ENCODE peak calls at places on chromosomes 4 and X, in nine cellular contexts. One of them, this sample, is unnamed. For H3K27me3, the result is how much of the 10 kb centered on the place peaks cover.

GRCh38 chr4:4323705-4324534 is 33.9 kb downstream of the ZBTB49 start:
- DNase-seq in mesendoderm: peak
- DNase-seq in tibial artery: peak
- DNase-seq in right atrium auricular region: no peak
- DNase-seq in heart left ventricle: no peak
- DNase-seq in SK-N-SH: no peak
- DNase-seq in GM06990: no peak
- DNase-seq in WERI-Rb-1: no peak
- DNase-seq in heart right ventricle: no peak
- DNase-seq in this sample: no peak

GRCh38 chr4:11817088-11817487 is 388.4 kb upstream of the HS3ST1 start:
- DNase-seq in mesendoderm: no peak
- DNase-seq in tibial artery: no peak
- DNase-seq in right atrium auricular region: no peak
- DNase-seq in heart left ventricle: no peak
- DNase-seq in SK-N-SH: no peak
- DNase-seq in GM06990: no peak
- DNase-seq in WERI-Rb-1: no peak
- DNase-seq in heart right ventricle: no peak
- DNase-seq in this sample: no peak

GRCh38 chr4:151035321-151035720 is 20.2 kb upstream of the LRBA start:
- DNase-seq in mesendoderm: no peak
- DNase-seq in tibial artery: no peak
- DNase-seq in right atrium auricular region: no peak
- DNase-seq in heart left ventricle: no peak
- DNase-seq in SK-N-SH: no peak
- DNase-seq in GM06990: no peak
- DNase-seq in WERI-Rb-1: no peak
- DNase-seq in heart right ventricle: no peak
- DNase-seq in this sample: no peak

GRCh38 chr4:4848540-4848939 is 10.9 kb upstream of the MSX1 start:
- DNase-seq in mesendoderm: no peak
- DNase-seq in tibial artery: peak
- DNase-seq in right atrium auricular region: no peak
- DNase-seq in heart left ventricle: no peak
- DNase-seq in SK-N-SH: no peak
- DNase-seq in GM06990: no peak
- DNase-seq in WERI-Rb-1: no peak
- DNase-seq in heart right ventricle: no peak
- DNase-seq in this sample: no peak

GRCh38 chr4:147879676-147880075 is 147.8 kb downstream of the ARHGAP10 start:
- DNase-seq in mesendoderm: no peak
- DNase-seq in tibial artery: no peak
- DNase-seq in right atrium auricular region: no peak
- DNase-seq in heart left ventricle: no peak
- DNase-seq in SK-N-SH: no peak
- DNase-seq in GM06990: no peak
- DNase-seq in WERI-Rb-1: no peak
- DNase-seq in heart right ventricle: no peak
- DNase-seq in this sample: no peak

GRCh38 chr4:23934915-23935314 is 45.1 kb upstream of the PPARGC1A start:
- DNase-seq in mesendoderm: peak
- DNase-seq in tibial artery: peak
- DNase-seq in right atrium auricular region: peak
- DNase-seq in heart left ventricle: peak
- DNase-seq in SK-N-SH: no peak
- DNase-seq in GM06990: no peak
- DNase-seq in WERI-Rb-1: no peak
- DNase-seq in heart right ventricle: peak
- DNase-seq in this sample: no peak

GRCh38 chr4:101128473-101128872 is 218.9 kb downstream of the PPP3CA start:
- DNase-seq in mesendoderm: no peak
- DNase-seq in tibial artery: no peak
- DNase-seq in right atrium auricular region: no peak
- DNase-seq in heart left ventricle: no peak
- DNase-seq in SK-N-SH: no peak
- DNase-seq in GM06990: no peak
- DNase-seq in WERI-Rb-1: no peak
- DNase-seq in heart right ventricle: no peak
- DNase-seq in this sample: no peak

GRCh38 chr4:73836373-73837269 is at the start of gene CXCL6:
- DNase-seq in mesendoderm: peak
- DNase-seq in tibial artery: no peak
- DNase-seq in right atrium auricular region: no peak
- DNase-seq in heart left ventricle: no peak
- DNase-seq in SK-N-SH: no peak
- DNase-seq in GM06990: no peak
- DNase-seq in WERI-Rb-1: peak
- DNase-seq in heart right ventricle: peak
- DNase-seq in this sample: peak

GRCh38 chrX:74321191-74321590 is 17.2 kb downstream of the ZCCHC13 start:
- DNase-seq in mesendoderm: no peak
- DNase-seq in tibial artery: no peak
- DNase-seq in right atrium auricular region: no peak
- DNase-seq in heart left ventricle: no peak
- DNase-seq in SK-N-SH: no peak
- DNase-seq in GM06990: no peak
- DNase-seq in WERI-Rb-1: no peak
- DNase-seq in heart right ventricle: no peak
- DNase-seq in this sample: no peak

GRCh38 chr4:70734168-70734954 is 12.6 kb downstream of the RUFY3 start:
- DNase-seq in mesendoderm: no peak
- DNase-seq in tibial artery: no peak
- DNase-seq in right atrium auricular region: no peak
- DNase-seq in heart left ventricle: no peak
- DNase-seq in SK-N-SH: no peak
- DNase-seq in GM06990: peak
- DNase-seq in WERI-Rb-1: no peak
- DNase-seq in heart right ventricle: no peak
- DNase-seq in this sample: no peak

GRCh38 chr4:145619639-145619996 is 433 bp downstream of the MMAA start:
- DNase-seq in mesendoderm: no peak
- DNase-seq in tibial artery: peak
- DNase-seq in right atrium auricular region: peak
- DNase-seq in heart left ventricle: peak
- DNase-seq in SK-N-SH: peak
- DNase-seq in GM06990: no peak
- DNase-seq in WERI-Rb-1: no peak
- DNase-seq in heart right ventricle: peak
- DNase-seq in this sample: no peak

GRCh38 chr4:153577053-153577452 is 107.0 kb upstream of the TLR2 start:
- DNase-seq in mesendoderm: no peak
- DNase-seq in tibial artery: no peak
- DNase-seq in right atrium auricular region: no peak
- DNase-seq in heart left ventricle: no peak
- DNase-seq in SK-N-SH: no peak
- DNase-seq in GM06990: no peak
- DNase-seq in WERI-Rb-1: no peak
- DNase-seq in heart right ventricle: no peak
- DNase-seq in this sample: no peak

GRCh38 chr4:2537011-2537830 is 774 bp downstream of the FAM193A start:
- DNase-seq in mesendoderm: peak
- DNase-seq in tibial artery: peak
- DNase-seq in right atrium auricular region: no peak
- DNase-seq in heart left ventricle: peak
- DNase-seq in SK-N-SH: peak
- DNase-seq in GM06990: peak
- DNase-seq in WERI-Rb-1: peak
- DNase-seq in heart right ventricle: peak
- DNase-seq in this sample: peak

GRCh38 chr4:112836895-112837294 is 200.0 kb downstream of the LARP7 start:
- DNase-seq in mesendoderm: no peak
- DNase-seq in tibial artery: no peak
- DNase-seq in right atrium auricular region: no peak
- DNase-seq in heart left ventricle: no peak
- DNase-seq in SK-N-SH: no peak
- DNase-seq in GM06990: no peak
- DNase-seq in WERI-Rb-1: no peak
- DNase-seq in heart right ventricle: no peak
- DNase-seq in this sample: no peak

GRCh38 chr4:20735931-20736330 is 35.7 kb downstream of the PACRGL start:
- DNase-seq in mesendoderm: no peak
- DNase-seq in tibial artery: no peak
- DNase-seq in right atrium auricular region: no peak
- DNase-seq in heart left ventricle: no peak
- DNase-seq in SK-N-SH: no peak
- DNase-seq in GM06990: no peak
- DNase-seq in WERI-Rb-1: no peak
- DNase-seq in heart right ventricle: no peak
- DNase-seq in this sample: no peak

GRCh38 chrX:65999563-66000148 is 40.2 kb downstream of the VSIG4 start:
- DNase-seq in mesendoderm: no peak
- DNase-seq in tibial artery: no peak
- DNase-seq in right atrium auricular region: no peak
- DNase-seq in heart left ventricle: no peak
- DNase-seq in SK-N-SH: no peak
- DNase-seq in GM06990: no peak
- DNase-seq in WERI-Rb-1: no peak
- DNase-seq in heart right ventricle: no peak
- DNase-seq in this sample: no peak

GRCh38 chrX:136176399-136176825 is 29.1 kb downstream of the FHL1 start:
- DNase-seq in mesendoderm: no peak
- DNase-seq in tibial artery: peak
- DNase-seq in right atrium auricular region: no peak
- DNase-seq in heart left ventricle: no peak
- DNase-seq in SK-N-SH: no peak
- DNase-seq in GM06990: no peak
- DNase-seq in WERI-Rb-1: no peak
- DNase-seq in heart right ventricle: no peak
- DNase-seq in this sample: no peak

GRCh38 chr4:54744487-54744886 is 86.7 kb downstream of the KIT start:
- DNase-seq in mesendoderm: no peak
- DNase-seq in tibial artery: no peak
- DNase-seq in right atrium auricular region: no peak
- DNase-seq in heart left ventricle: no peak
- DNase-seq in SK-N-SH: no peak
- DNase-seq in GM06990: no peak
- DNase-seq in WERI-Rb-1: no peak
- DNase-seq in heart right ventricle: no peak
- DNase-seq in this sample: no peak
- H3K27me3 ChIP-seq in mesendoderm: under half
- H3K27me3 ChIP-seq in tibial artery: under half
- H3K27me3 ChIP-seq in right atrium auricular region: under half
- H3K27me3 ChIP-seq in heart left ventricle: under half
- H3K27me3 ChIP-seq in SK-N-SH: under half
- H3K27me3 ChIP-seq in GM06990: under half
- H3K27me3 ChIP-seq in WERI-Rb-1: under half
- H3K27me3 ChIP-seq in heart right ventricle: under half
- H3K27me3 ChIP-seq in this sample: under half

DNA sequence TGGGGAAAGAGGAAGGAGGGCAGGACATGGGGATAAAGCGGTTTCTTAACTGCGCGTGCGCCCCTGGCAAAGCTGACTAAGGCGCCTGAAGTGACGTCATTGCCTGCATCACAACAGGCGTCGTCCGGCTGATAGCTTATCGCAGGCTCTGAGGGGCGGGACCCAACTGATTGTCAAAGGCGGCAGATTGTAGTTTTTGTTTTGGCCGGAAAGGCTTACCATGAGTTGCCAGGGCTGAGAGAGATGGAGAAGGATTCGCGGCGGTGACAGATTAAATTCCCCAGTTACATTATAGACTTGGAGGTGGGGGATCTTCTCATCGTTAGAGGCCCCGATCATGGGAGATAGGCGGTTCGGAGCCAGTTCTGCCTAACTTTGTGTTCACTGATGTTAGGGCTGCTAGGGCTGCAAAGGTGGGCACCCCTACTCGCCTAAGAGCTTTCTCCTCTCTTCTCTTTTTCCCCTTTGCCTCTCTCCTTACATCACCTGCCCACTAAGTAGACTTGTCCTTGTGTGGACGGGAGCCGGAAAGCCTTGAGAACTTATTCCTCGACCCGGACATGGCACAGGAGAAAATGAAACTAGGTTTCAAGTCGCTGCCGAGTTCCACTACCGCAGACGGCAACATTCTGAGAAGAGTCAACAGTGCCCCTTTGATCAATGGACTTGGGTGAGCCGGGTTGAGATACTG is 148.9 kb upstream of the PLAC1 start:
- DNase-seq in mesendoderm: peak
- DNase-seq in tibial artery: peak
- DNase-seq in right atrium auricular region: peak
- DNase-seq in heart left ventricle: peak
- DNase-seq in SK-N-SH: peak
- DNase-seq in GM06990: peak
- DNase-seq in WERI-Rb-1: peak
- DNase-seq in heart right ventricle: peak
- DNase-seq in this sample: peak
- H3K4me3 ChIP-seq in mesendoderm: peak
- H3K4me3 ChIP-seq in tibial artery: peak
- H3K4me3 ChIP-seq in right atrium auricular region: peak
- H3K4me3 ChIP-seq in heart left ventricle: peak
- H3K4me3 ChIP-seq in SK-N-SH: peak
- H3K4me3 ChIP-seq in GM06990: peak
- H3K4me3 ChIP-seq in WERI-Rb-1: peak
- H3K4me3 ChIP-seq in heart right ventricle: peak
- H3K4me3 ChIP-seq in this sample: peak

DNA sequence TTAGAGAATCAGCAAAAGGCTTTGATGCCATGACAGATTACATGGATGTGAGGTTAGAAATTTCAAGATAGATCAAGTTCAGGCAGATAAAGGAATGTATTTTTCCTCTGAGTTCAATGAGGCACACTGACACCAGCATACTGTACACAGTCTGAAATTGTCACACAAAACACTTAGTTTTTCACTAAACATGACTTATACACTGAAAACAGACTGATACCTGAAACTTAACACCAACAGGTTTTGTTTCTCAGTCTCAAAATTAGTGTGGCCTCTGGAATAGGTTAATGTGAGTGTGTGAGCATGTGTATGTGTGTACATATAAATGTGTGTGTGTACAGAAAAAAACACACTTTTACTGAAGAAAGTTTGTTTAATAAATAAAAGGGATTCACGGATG is 129.9 kb upstream of the SLITRK2 start:
- DNase-seq in mesendoderm: no peak
- DNase-seq in tibial artery: no peak
- DNase-seq in right atrium auricular region: no peak
- DNase-seq in heart left ventricle: no peak
- DNase-seq in SK-N-SH: no peak
- DNase-seq in GM06990: no peak
- DNase-seq in WERI-Rb-1: no peak
- DNase-seq in heart right ventricle: no peak
- DNase-seq in this sample: no peak
- H3K27me3 ChIP-seq in mesendoderm: under half
- H3K27me3 ChIP-seq in tibial artery: under half
- H3K27me3 ChIP-seq in right atrium auricular region: under half
- H3K27me3 ChIP-seq in heart left ventricle: under half
- H3K27me3 ChIP-seq in SK-N-SH: under half
- H3K27me3 ChIP-seq in GM06990: under half
- H3K27me3 ChIP-seq in WERI-Rb-1: half or more
- H3K27me3 ChIP-seq in heart right ventricle: under half
- H3K27me3 ChIP-seq in this sample: under half

DNA sequence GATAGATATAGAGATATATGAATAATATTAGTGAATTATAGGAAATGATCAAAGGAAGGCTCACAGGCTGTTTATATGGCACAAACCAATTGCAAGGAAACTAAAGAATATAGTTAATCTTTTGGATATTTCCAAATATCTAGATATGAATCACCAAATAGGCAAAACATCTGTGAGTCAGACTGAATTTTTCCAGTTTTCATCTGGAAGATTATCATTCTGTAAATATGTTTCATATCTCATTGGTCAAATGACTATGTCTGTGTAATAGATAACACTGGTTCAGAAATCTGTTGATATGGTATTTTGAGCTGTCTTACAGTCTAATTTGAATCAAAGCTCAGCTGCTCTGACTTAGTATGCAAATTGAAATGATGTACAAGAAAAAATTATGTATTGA is 303.6 kb downstream of the FAM133A start:
- DNase-seq in mesendoderm: no peak
- DNase-seq in tibial artery: no peak
- DNase-seq in right atrium auricular region: no peak
- DNase-seq in heart left ventricle: no peak
- DNase-seq in SK-N-SH: no peak
- DNase-seq in GM06990: no peak
- DNase-seq in WERI-Rb-1: no peak
- DNase-seq in heart right ventricle: no peak
- DNase-seq in this sample: no peak
- H3K4me3 ChIP-seq in mesendoderm: no peak
- H3K4me3 ChIP-seq in tibial artery: no peak
- H3K4me3 ChIP-seq in right atrium auricular region: no peak
- H3K4me3 ChIP-seq in heart left ventricle: no peak
- H3K4me3 ChIP-seq in SK-N-SH: no peak
- H3K4me3 ChIP-seq in GM06990: no peak
- H3K4me3 ChIP-seq in WERI-Rb-1: no peak
- H3K4me3 ChIP-seq in heart right ventricle: no peak
- H3K4me3 ChIP-seq in this sample: no peak